ENCODE peak calls at places on chromosomes 5 and 9, in ten cellular contexts. D is A549; F is non-pigmented ciliary epithelial cell; E is COR-L47; R is tibial nerve; C is stimulated activated CD4-positive, alpha-beta T cell treated with anti-CD3 and anti-CD28 coated beads, TNF-alpha, amount 100 ng/mL, for 1 hour; U is posterior cingulate gyrus; S is DMS153; X is astrocyte of the spinal cord; P is anterior cingulate cortex. T is an unnamed sample.

GRCh38 chr5:169071-169727 is 22.1 kb upstream of the LRRC14B start:
- DNase-seq in D (no peak), F (peak; percentile 14), E (no peak), R (peak; percentile 23), C (no peak), U (peak; percentile 84), S (no peak), X (peak; percentile 80), P (no peak), T (no peak)

GRCh38 chr5:132070460-132071337 is 2.9 kb upstream of the CSF2 start:
- DNase-seq in D (no peak), F (no peak), E (no peak), R (no peak), C (no peak), U (no peak), S (no peak), X (peak; percentile 18), P (no peak), T (peak; percentile 45)

GRCh38 chr5:133512896-133513295 is 99.4 kb downstream of the FSTL4 start:
- DNase-seq in D (no peak), F (no peak), E (no peak), R (no peak), C (no peak), U (no peak), S (no peak), X (no peak), P (no peak), T (no peak)

GRCh38 chr5:177473461-177473991 is at the start of gene DBN1:
- DNase-seq in D (peak; percentile 44), F (no peak), E (peak; percentile 60), R (no peak), C (no peak), U (no peak), S (no peak), X (peak; percentile 51), P (no peak), T (no peak)

GRCh38 chr5:89030781-89031180 is 147.8 kb upstream of the MEF2C start:
- DNase-seq in D (no peak), F (no peak), E (no peak), R (no peak), C (no peak), U (no peak), S (no peak), X (no peak), P (no peak), T (no peak)

GRCh38 chr5:93810780-93811179 is 69.4 kb upstream of the POU5F2 start:
- DNase-seq in D (no peak), F (no peak), E (no peak), R (no peak), C (no peak), U (no peak), S (no peak), X (no peak), P (no peak), T (no peak)

GRCh38 chr5:142977363-142978051 is 207.3 kb downstream of the ARHGAP26 start:
- DNase-seq in D (no peak), F (peak; percentile 88), E (no peak), R (no peak), C (peak; percentile 21), U (no peak), S (no peak), X (peak; percentile 90), P (no peak), T (peak; percentile 64)

GRCh38 chr9:121860744-121861143 is 209.3 kb downstream of the DAB2IP start:
- DNase-seq in D (no peak), F (peak; percentile 89), E (no peak), R (peak; percentile 38), C (no peak), U (no peak), S (no peak), X (peak; percentile 95), P (no peak), T (no peak)

GRCh38 chr5:33048315-33048714 is 337.2 kb downstream of the NPR3 start:
- DNase-seq in D (no peak), F (no peak), E (no peak), R (no peak), C (no peak), U (peak; percentile 62), S (no peak), X (no peak), P (no peak), T (no peak)

GRCh38 chr9:38284768-38285080 is 107.8 kb upstream of the ALDH1B1 start:
- DNase-seq in D (no peak), F (no peak), E (peak; percentile 99), R (no peak), C (no peak), U (no peak), S (peak; percentile 46), X (no peak), P (no peak), T (no peak)

GRCh38 chr9:131116281-131117101 is 8.9 kb upstream of the NUP214 start:
- DNase-seq in D (no peak), F (no peak), E (peak; percentile 64), R (no peak), C (no peak), U (peak; percentile 84), S (no peak), X (no peak), P (no peak), T (no peak)

GRCh38 chr5:177426566-177427210 is at the start of gene GRK6:
- DNase-seq in D (no peak), F (no peak), E (peak; percentile 44), R (no peak), C (no peak), U (peak; percentile 84), S (no peak), X (no peak), P (no peak), T (peak; percentile 80)

GRCh38 chr5:157361865-157362465 is 96.0 kb downstream of the CYFIP2 start:
- DNase-seq in D (no peak), F (no peak), E (no peak), R (no peak), C (no peak), U (no peak), S (no peak), X (peak; percentile 47), P (no peak), T (no peak)

GRCh38 chr5:37740331-37741066 is 99.3 kb downstream of the GDNF start:
- DNase-seq in D (no peak), F (no peak), E (no peak), R (no peak), C (no peak), U (no peak), S (no peak), X (peak; percentile 64), P (no peak), T (no peak)

T was measured in activated CD4-positive, alpha-beta memory T cell treated with anti-CD3 and anti-CD28 coated beads, Interleukin-2, amount 10 ng/mL, durations not matched to agents 7 days and 5 days.